ENCODE peak calls at places on chromosomes 5 and 9, in seven cellular contexts. U, E, A, X, G, J and B are unnamed samples.

GRCh38 chr9:137892424-137893191 is 15.0 kb downstream of the CACNA1B start:
- DNase-seq in U (no peak), E (no peak), A (peak; percentile 27), X (no peak), G (no peak), J (no peak), B (no peak)

GRCh38 chr5:96933764-96934163 is 2.1 kb upstream of the LNPEP start:
- DNase-seq in U (no peak), E (no peak), A (no peak), X (no peak), G (no peak), J (no peak), B (no peak)

GRCh38 chr5:74149395-74149794 is 491.1 kb downstream of the ENC1 start:
- DNase-seq in U (peak; percentile 9), E (no peak), A (no peak), X (peak; percentile 82), G (peak; percentile 31), J (no peak), B (peak; percentile 79)

GRCh38 chr9:83266618-83267543 is 203.9 kb upstream of the RASEF start:
- DNase-seq in U (peak; percentile 27), E (no peak), A (no peak), X (no peak), G (peak; percentile 3), J (no peak), B (peak; percentile 68)

GRCh38 chr9:85742630-85742928 is 825 bp upstream of the AGTPBP1 start:
- DNase-seq in U (peak; percentile 11), E (no peak), A (no peak), X (peak; percentile 65), G (no peak), J (no peak), B (no peak)

GRCh38 chr9:13508086-13508485 is 228.6 kb upstream of the MPDZ start:
- DNase-seq in U (no peak), E (no peak), A (no peak), X (no peak), G (no peak), J (no peak), B (no peak)

GRCh38 chr5:126865299-126865698 is 88.4 kb downstream of the LMNB1 start:
- DNase-seq in U (peak; percentile 87), E (no peak), A (no peak), X (peak; percentile 82), G (no peak), J (no peak), B (peak; percentile 68)

GRCh38 chr5:94613583-94613982 is 4.8 kb downstream of the KIAA0825 start:
- DNase-seq in U (no peak), E (no peak), A (no peak), X (peak; percentile 19), G (peak; percentile 23), J (no peak), B (no peak)

GRCh38 chr5:176682016-176682531 is 34.8 kb downstream of the TSPAN17 start:
- DNase-seq in U (no peak), E (no peak), A (no peak), X (no peak), G (no peak), J (no peak), B (no peak)

GRCh38 chr5:5826911-5827310 is 404.4 kb downstream of the ICE1 start:
- DNase-seq in U (no peak), E (no peak), A (no peak), X (no peak), G (no peak), J (no peak), B (peak; percentile 71)

GRCh38 chr9:106885451-106885850 is 22.5 kb downstream of the ZNF462 start:
- DNase-seq in U (peak; percentile 62), E (no peak), A (no peak), X (peak; percentile 78), G (peak; percentile 6), J (no peak), B (peak; percentile 89)